ENCODE peak calls at places on chromosomes 1 and 21, in four cellular contexts. One of them, this sample, is unnamed.

GRCh38 chr1:151371744-151372410 is 628 bp downstream of the SELENBP1 start:
- DNase-seq in A549: peak; percentile 39
- DNase-seq in GM12878: no peak
- DNase-seq in K562: peak; percentile 34
- DNase-seq in this sample: no peak

GRCh38 chr1:109040627-109041613 is 982 bp downstream of the WDR47 start:
- DNase-seq in GM12878: no peak
- DNase-seq in K562: peak; percentile 52
- DNase-seq in A549: no peak
- DNase-seq in this sample: no peak

GRCh38 chr1:109901508-109902145 is 9.0 kb upstream of the CSF1 start:
- DNase-seq in A549: no peak
- DNase-seq in GM12878: no peak
- DNase-seq in K562: peak; percentile 92
- DNase-seq in this sample: peak; percentile 77

GRCh38 chr1:160844447-160845232 is 18.0 kb downstream of the CD244 start:
- DNase-seq in GM12878: no peak
- DNase-seq in K562: no peak
- DNase-seq in A549: no peak
- DNase-seq in this sample: no peak

GRCh38 chr1:207868769-207869721 is 41.9 kb downstream of the CD34 start:
- DNase-seq in K562: peak; percentile 91
- DNase-seq in GM12878: no peak
- DNase-seq in A549: peak; percentile 69
- DNase-seq in this sample: peak; percentile 41

GRCh38 chr1:206887701-206888100 is 9.5 kb upstream of the IL24 start:
- DNase-seq in A549: no peak
- DNase-seq in K562: no peak
- DNase-seq in GM12878: no peak
- DNase-seq in this sample: no peak

GRCh38 chr1:180566048-180566447 is 7.3 kb downstream of the OVAAL start:
- DNase-seq in A549: no peak
- DNase-seq in GM12878: no peak
- DNase-seq in K562: no peak
- DNase-seq in this sample: no peak

GRCh38 chr1:201184307-201184706 is 6.3 kb upstream of the IGFN1 start:
- DNase-seq in K562: no peak
- DNase-seq in GM12878: no peak
- DNase-seq in A549: no peak
- DNase-seq in this sample: no peak

GRCh38 chr1:155466996-155467395 is 95.6 kb downstream of the ASH1L start:
- DNase-seq in A549: peak; percentile 24
- DNase-seq in K562: no peak
- DNase-seq in GM12878: no peak
- DNase-seq in this sample: no peak

GRCh38 chr1:203408485-203409229 is 57.7 kb upstream of the FMOD start:
- DNase-seq in K562: no peak
- DNase-seq in A549: peak; percentile 7
- DNase-seq in GM12878: no peak
- DNase-seq in this sample: no peak

GRCh38 chr1:111334169-111334568 is 43.5 kb downstream of the CHIA start:
- DNase-seq in K562: peak; percentile 22
- DNase-seq in GM12878: peak; percentile 33
- DNase-seq in A549: peak; percentile 20
- DNase-seq in this sample: peak; percentile 50

GRCh38 chr21:44972821-44973220 is 33.0 kb downstream of the SLX9 start:
- DNase-seq in K562: no peak
- DNase-seq in GM12878: no peak
- DNase-seq in A549: peak; percentile 22
- DNase-seq in this sample: no peak

GRCh38 chr1:226682841-226683800 is 56.0 kb downstream of the ITPKB start:
- DNase-seq in GM12878: no peak
- DNase-seq in K562: no peak
- DNase-seq in A549: no peak
- DNase-seq in this sample: no peak

DNA sequence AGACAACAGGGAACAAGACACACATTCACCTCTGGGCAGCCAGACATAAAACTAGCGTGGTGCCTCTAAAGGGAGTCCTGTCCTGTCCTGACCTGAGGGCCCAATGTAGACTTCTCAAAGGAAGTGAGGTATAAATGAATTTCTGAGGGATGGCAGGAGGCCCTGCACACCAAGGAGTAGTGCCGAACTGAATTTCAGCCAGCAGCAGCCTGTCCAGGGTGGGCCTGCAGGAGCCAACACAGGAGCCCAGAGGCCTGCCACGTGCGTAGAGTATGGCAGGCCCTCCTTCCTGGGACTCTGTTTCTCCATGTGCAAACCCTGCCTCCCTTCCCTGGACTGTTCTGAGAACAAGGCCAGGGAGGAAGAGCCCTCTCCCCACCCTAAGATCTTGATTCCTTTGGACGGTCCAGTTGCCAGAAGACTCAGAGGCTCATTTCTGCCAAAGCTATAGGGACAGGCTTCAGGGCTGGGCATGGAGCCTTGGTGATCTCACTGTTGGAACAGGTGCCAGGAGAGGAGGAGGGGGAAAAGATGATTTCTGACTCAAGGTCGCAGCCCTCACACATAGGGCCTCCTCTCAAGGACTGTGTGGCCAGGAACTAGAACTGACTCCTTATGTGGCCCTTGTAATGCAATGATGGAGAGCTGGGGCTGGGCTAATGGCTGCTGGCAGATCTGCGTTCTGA is 1.8 kb upstream of the FABP3 start:
- DNase-seq in A549: no peak
- DNase-seq in K562: no peak
- DNase-seq in GM12878: no peak
- DNase-seq in this sample: no peak
- H3K4me2 ChIP-seq in A549: no peak overlapping the region
- H3K4me2 ChIP-seq in K562: no peak overlapping the region
- H3K4me2 ChIP-seq in GM12878: no peak overlapping the region
- H3K4me2 ChIP-seq in this sample: no peak overlapping the region

GRCh38 chr21:42269382-42269781 is 45.8 kb downstream of the TFF3 start:
- DNase-seq in GM12878: no peak
- DNase-seq in A549: no peak
- DNase-seq in K562: no peak
- DNase-seq in this sample: no peak
- TF ChIP-seq CHD2 in GM12878: no peak
- TF ChIP-seq CHD2 in A549: no peak
- TF ChIP-seq CHD2 in K562: no peak
- TF ChIP-seq CHD2 in this sample: no peak

GRCh38 chr1:119947468-119947867 is 51.2 kb upstream of the ADAM30 start:
- DNase-seq in K562: no peak
- DNase-seq in A549: no peak
- DNase-seq in GM12878: no peak
- DNase-seq in this sample: no peak
- TF ChIP-seq JUNB in K562: no peak
- TF ChIP-seq JUNB in A549: no peak
- TF ChIP-seq JUNB in GM12878: no peak
- TF ChIP-seq JUNB in this sample: no peak

GRCh38 chr21:38841472-38841871 is 35.7 kb downstream of the ETS2 start:
- DNase-seq in GM12878: no peak
- DNase-seq in K562: no peak
- DNase-seq in A549: no peak
- DNase-seq in this sample: no peak
- H3K4me2 ChIP-seq in GM12878: no peak overlapping the region
- H3K4me2 ChIP-seq in K562: no peak overlapping the region
- H3K4me2 ChIP-seq in A549: no peak overlapping the region
- H3K4me2 ChIP-seq in this sample: no peak overlapping the region

GRCh38 chr21:29316029-29316742 is 17.5 kb downstream of the BACH1 start:
- DNase-seq in A549: no peak
- DNase-seq in K562: no peak
- DNase-seq in GM12878: no peak
- DNase-seq in this sample: no peak
- TF ChIP-seq CHD2 in A549: no peak
- TF ChIP-seq CHD2 in K562: no peak
- TF ChIP-seq CHD2 in GM12878: no peak
- TF ChIP-seq CHD2 in this sample: no peak

GRCh38 chr1:221725683-221726330 is 16.1 kb downstream of the DUSP10 start:
- DNase-seq in GM12878: no peak
- DNase-seq in A549: no peak
- DNase-seq in K562: no peak
- DNase-seq in this sample: no peak
- TF ChIP-seq JUNB in GM12878: no peak
- TF ChIP-seq JUNB in A549: no peak
- TF ChIP-seq JUNB in K562: no peak
- TF ChIP-seq JUNB in this sample: no peak

DNA sequence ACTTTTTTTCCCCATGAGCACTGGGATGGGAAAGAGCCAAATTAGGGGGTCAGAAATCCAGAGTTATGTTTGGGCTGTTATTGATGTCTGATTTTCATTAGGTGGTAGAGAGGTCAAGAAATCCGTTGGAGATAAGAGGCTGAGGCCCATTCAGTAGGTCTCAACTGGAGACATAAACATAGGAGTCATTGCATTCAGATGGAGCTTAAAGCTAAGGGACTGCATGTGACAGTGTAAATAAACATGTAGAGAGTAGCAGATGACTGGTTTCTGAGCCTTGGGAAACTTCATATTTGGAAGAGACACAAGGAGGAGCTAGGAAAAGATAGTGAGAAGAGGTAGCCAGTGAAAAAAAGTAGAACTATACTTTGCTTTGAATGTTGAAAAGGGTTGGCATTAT is 11.7 kb downstream of the PTPRC start:
- DNase-seq in GM12878: no peak
- DNase-seq in A549: no peak
- DNase-seq in K562: no peak
- DNase-seq in this sample: no peak
- H3K4me2 ChIP-seq in GM12878: peak overlapping the region; percentile 63
- H3K4me2 ChIP-seq in A549: no peak overlapping the region
- H3K4me2 ChIP-seq in K562: no peak overlapping the region
- H3K4me2 ChIP-seq in this sample: no peak overlapping the region

GRCh38 chr1:23098463-23099170 is 70.0 kb downstream of the LUZP1 start:
- DNase-seq in GM12878: no peak
- DNase-seq in K562: peak; percentile 76
- DNase-seq in A549: peak; percentile 76
- DNase-seq in this sample: peak; percentile 62
- TF ChIP-seq CHD2 in GM12878: no peak
- TF ChIP-seq CHD2 in K562: no peak
- TF ChIP-seq CHD2 in A549: no peak
- TF ChIP-seq CHD2 in this sample: no peak

DNA sequence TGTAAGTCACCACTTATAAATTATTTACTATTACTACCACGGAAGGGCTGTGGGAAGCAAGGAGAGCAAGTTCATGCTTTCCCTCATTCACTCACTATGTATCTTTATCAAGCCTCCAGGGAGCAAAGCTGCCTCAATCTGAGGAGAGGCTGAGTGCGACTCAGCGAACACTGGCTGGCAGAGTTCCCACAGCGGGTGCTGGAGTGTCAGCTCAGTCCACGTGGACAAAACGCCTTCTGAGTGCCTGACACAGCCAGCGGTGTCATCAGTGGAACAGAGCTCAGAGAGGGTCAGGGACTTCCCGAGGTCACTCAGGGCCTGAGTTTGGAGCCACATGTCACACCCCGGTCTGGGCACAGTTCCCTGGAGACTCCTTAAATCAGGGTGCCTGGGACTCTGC is 16.9 kb downstream of the MATN1 start:
- DNase-seq in K562: no peak
- DNase-seq in GM12878: no peak
- DNase-seq in A549: no peak
- DNase-seq in this sample: no peak
- TF ChIP-seq JUNB in K562: no peak
- TF ChIP-seq JUNB in GM12878: no peak
- TF ChIP-seq JUNB in A549: no peak
- TF ChIP-seq JUNB in this sample: no peak

GRCh38 chr1:29237906-29238600 is 1.7 kb downstream of the PTPRU start:
- DNase-seq in GM12878: no peak
- DNase-seq in K562: peak; percentile 46
- DNase-seq in A549: peak; percentile 12
- DNase-seq in this sample: peak; percentile 34
- H3K4me2 ChIP-seq in GM12878: no peak overlapping the region
- H3K4me2 ChIP-seq in K562: no peak overlapping the region
- H3K4me2 ChIP-seq in A549: peak overlapping the region; percentile 100
- H3K4me2 ChIP-seq in this sample: peak overlapping the region; percentile 98